ENCODE peak calls at places on chromosomes 12 and 14, in eight cellular contexts. G is GM23248; N is Right ventricle myocardium superior; B is NCI-H526 treated with DMSO at 0.1 percent for 48 hours; P is epithelial cell of proximal tubule; M is stimulated activated CD4-positive, alpha-beta T cell treated with anti-CD3 and anti-CD28 coated beads, Interleukin-15, amount 100 ng/mL, for 24 hours; R is AG09319; A is Calu3. Q is an unnamed sample.

GRCh38 chr14:105549481-105549880 is 23.1 kb downstream of the TMEM121 start:
- DNase-seq in M (no peak), N (no peak), R (no peak), G (no peak), P (no peak), B (no peak), A (no peak), Q (no peak)

GRCh38 chr14:79369359-79370332 is 841.7 kb downstream of the DIO2 start:
- DNase-seq in M (no peak), R (no peak), B (no peak), A (no peak), P (peak; percentile 22), G (peak; percentile 56), N (no peak), Q (peak; percentile 22)

GRCh38 chr14:103788086-103788485 is 59.3 kb downstream of the PPP1R13B start:
- DNase-seq in A (no peak), M (no peak), N (no peak), R (no peak), P (no peak), G (no peak), B (no peak), Q (no peak)

GRCh38 chr12:22334696-22335290 is at the start of gene ST8SIA1:
- DNase-seq in G (peak; percentile 44), B (no peak), N (peak; percentile 60), A (no peak), R (no peak), M (peak; percentile 70), P (no peak), Q (no peak)

GRCh38 chr12:108787539-108787938 is 56.2 kb upstream of the CORO1C start:
- DNase-seq in P (no peak), G (no peak), R (no peak), A (no peak), N (no peak), M (no peak), B (no peak), Q (no peak)

GRCh38 chr12:47636908-47637780 is 68.7 kb downstream of the RPAP3 start:
- DNase-seq in P (no peak), R (no peak), B (no peak), M (peak; percentile 69), N (peak; percentile 59), G (peak; percentile 45), A (peak; percentile 59), Q (no peak)

GRCh38 chr12:78398750-78399149 is 465.8 kb upstream of the SYT1 start:
- DNase-seq in A (no peak), M (no peak), N (no peak), G (no peak), R (no peak), B (no peak), P (no peak), Q (no peak)

GRCh38 chr12:42786400-42786799 is 196.9 kb upstream of the PRICKLE1 start:
- DNase-seq in P (no peak), M (no peak), B (no peak), R (no peak), G (peak; percentile 44), N (no peak), A (no peak), Q (no peak)

GRCh38 chr12:51773145-51773869 is 75.2 kb downstream of the FIGNL2 start:
- DNase-seq in A (no peak), B (no peak), M (no peak), P (peak; percentile 64), N (no peak), R (peak; percentile 57), G (peak; percentile 90), Q (no peak)

GRCh38 chr14:72613196-72613974 is 280.5 kb downstream of the DPF3 start:
- DNase-seq in B (no peak), A (no peak), M (no peak), R (no peak), G (peak; percentile 22), P (no peak), N (peak; percentile 91), Q (no peak)

GRCh38 chr12:38983117-38983571 is 77.8 kb upstream of the CPNE8 start:
- DNase-seq in N (no peak), P (no peak), M (no peak), R (no peak), B (no peak), G (no peak), A (no peak), Q (no peak)

GRCh38 chr12:123050331-123050809 is 69.9 kb downstream of the ARL6IP4 start:
- DNase-seq in N (peak; percentile 68), P (no peak), A (no peak), M (no peak), B (no peak), G (peak; percentile 84), R (no peak), Q (no peak)

GRCh38 chr14:76541594-76542219 is 165.8 kb downstream of the ESRRB start:
- DNase-seq in B (peak; percentile 9), N (no peak), P (no peak), G (no peak), M (no peak), R (no peak), A (no peak), Q (peak; percentile 40)

GRCh38 chr12:88339966-88340365 is 197.9 kb downstream of the TMTC3 start:
- DNase-seq in R (no peak), M (no peak), P (no peak), G (peak; percentile 36), N (no peak), B (no peak), A (no peak), Q (no peak)

GRCh38 chr12:29692237-29692636 is 91.5 kb downstream of the TMTC1 start:
- DNase-seq in R (no peak), A (no peak), P (no peak), B (no peak), G (no peak), M (no peak), N (no peak), Q (no peak)

GRCh38 chr14:69768873-69769272 is 1.9 kb downstream of the SRSF5 start:
- DNase-seq in R (no peak), P (no peak), B (no peak), M (no peak), A (no peak), N (no peak), G (no peak), Q (no peak)